ENCODE peak calls at places on chromosomes 6 and 20, in nine cellular contexts. Y, H, F, A, N, D, W, J and P are unnamed samples. For H3K9me3, the result is how much of the 10 kb centered on the place peaks cover.

GRCh38 chr20:57398231-57398821 is 7.1 kb downstream of the RBM38 start:
- DNase-seq in J (peak), W (peak), Y (no peak), F (peak), N (peak), H (peak), D (peak), A (no peak), P (peak)

GRCh38 chr20:47318027-47318595 is 38.4 kb downstream of the ZMYND8 start:
- DNase-seq in F (peak), W (no peak), H (no peak), A (peak), D (no peak), Y (no peak), J (no peak), N (peak), P (no peak)

GRCh38 chr20:44702776-44703175 is 12.4 kb upstream of the CCN5 start:
- DNase-seq in N (peak), Y (peak), F (peak), W (no peak), A (no peak), J (peak), H (peak), D (peak), P (no peak)

GRCh38 chr6:13886949-13887348 is 37.8 kb upstream of the RNF182 start:
- DNase-seq in D (no peak), F (no peak), H (no peak), J (no peak), A (no peak), Y (no peak), W (no peak), N (no peak), P (no peak)

GRCh38 chr6:136547336-136547735 is 2.9 kb downstream of the MAP7 start:
- DNase-seq in W (no peak), Y (no peak), H (no peak), A (no peak), D (no peak), F (no peak), J (no peak), N (no peak), P (no peak)

GRCh38 chr6:163198396-163198795 is 216.1 kb upstream of the QKI start:
- DNase-seq in H (no peak), W (no peak), A (no peak), J (no peak), F (no peak), N (no peak), D (no peak), Y (no peak), P (no peak)

GRCh38 chr20:50691585-50692552 is 527 bp upstream of the RIPOR3 start:
- DNase-seq in A (no peak), N (peak), F (no peak), Y (no peak), H (no peak), D (no peak), J (no peak), W (no peak), P (no peak)

GRCh38 chr6:137341721-137342195 is 122.6 kb upstream of the IFNGR1 start:
- DNase-seq in Y (peak), A (peak), N (no peak), J (no peak), W (peak), D (peak), H (peak), F (peak), P (peak)

GRCh38 chr20:37745553-37745952 is 51.7 kb downstream of the CTNNBL1 start:
- DNase-seq in N (no peak), D (peak), H (no peak), F (no peak), Y (no peak), J (no peak), W (peak), A (no peak), P (no peak)

GRCh38 chr6:158191769-158192168 is 23.6 kb downstream of the GTF2H5 start:
- DNase-seq in A (no peak), J (no peak), H (no peak), W (no peak), Y (no peak), D (no peak), F (no peak), N (no peak), P (no peak)

GRCh38 chr20:1164871-1165270 is 19.9 kb downstream of the TMEM74B start:
- DNase-seq in Y (no peak), N (no peak), J (no peak), D (no peak), H (no peak), A (no peak), F (no peak), W (no peak), P (no peak)

GRCh38 chr20:59746155-59746554 is 141.8 kb downstream of the PHACTR3 start:
- DNase-seq in Y (no peak), N (no peak), W (no peak), F (no peak), A (no peak), H (no peak), D (no peak), J (no peak), P (no peak)

GRCh38 chr20:59745716-59746115 is 141.4 kb downstream of the PHACTR3 start:
- DNase-seq in N (no peak), W (no peak), F (no peak), D (no peak), J (no peak), H (no peak), Y (no peak), A (no peak), P (no peak)

GRCh38 chr20:59743767-59744485 is 139.6 kb downstream of the PHACTR3 start:
- DNase-seq in W (no peak), A (peak), J (no peak), D (peak), F (peak), H (no peak), Y (no peak), N (no peak), P (no peak)

GRCh38 chr20:59745201-59745600 is 140.9 kb downstream of the PHACTR3 start:
- DNase-seq in N (no peak), Y (no peak), F (no peak), W (no peak), A (no peak), D (no peak), J (no peak), H (no peak), P (no peak)

DNA sequence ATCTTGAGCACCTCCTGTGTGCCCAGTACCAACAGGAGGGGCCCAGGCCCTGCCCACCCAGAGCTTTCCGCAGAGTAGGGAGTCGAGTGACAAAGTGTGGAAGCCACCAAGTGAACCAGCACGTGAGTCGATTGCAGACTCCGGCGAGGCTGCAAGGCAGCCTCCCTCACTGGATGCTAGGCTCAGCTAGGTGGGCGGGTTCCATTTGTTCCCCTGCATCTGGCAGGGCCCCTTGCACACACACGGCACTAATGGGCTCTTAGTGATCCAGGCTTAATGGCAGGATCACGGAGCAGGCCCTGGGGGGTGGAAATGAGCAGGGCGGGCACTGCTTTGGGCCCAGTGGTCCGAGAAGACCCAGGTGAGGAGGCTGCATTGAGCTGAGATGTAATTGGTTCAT is 140.4 kb downstream of the PHACTR3 start:
- DNase-seq in N (no peak), F (no peak), A (no peak), W (no peak), H (no peak), J (no peak), D (no peak), Y (no peak), P (no peak)
- H3K9me3 ChIP-seq in N (under half), F (under half), A (under half), W (under half), H (under half), J (under half), D (under half), Y (under half), P (under half)

GRCh38 chr6:39021779-39022178 is 26.8 kb upstream of the GLP1R start:
- DNase-seq in D (no peak), Y (no peak), W (no peak), N (no peak), F (no peak), J (no peak), A (no peak), H (no peak), P (no peak)

GRCh38 chr6:39020136-39020535 is 28.4 kb upstream of the GLP1R start:
- DNase-seq in H (no peak), J (no peak), D (no peak), N (no peak), W (no peak), F (no peak), A (no peak), Y (no peak), P (no peak)

GRCh38 chr6:39018103-39018502 is 30.5 kb upstream of the GLP1R start:
- DNase-seq in D (no peak), A (no peak), N (no peak), Y (no peak), J (no peak), H (no peak), W (no peak), F (no peak), P (no peak)

GRCh38 chr6:39017481-39017880 is 31.1 kb upstream of the GLP1R start:
- DNase-seq in Y (no peak), N (no peak), A (no peak), F (no peak), W (no peak), H (no peak), J (no peak), D (no peak), P (no peak)

GRCh38 chr6:39021041-39021440 is 27.5 kb upstream of the GLP1R start:
- DNase-seq in W (no peak), N (no peak), D (no peak), F (no peak), A (no peak), H (no peak), Y (no peak), J (no peak), P (no peak)
- H3K9me3 ChIP-seq in W (under half), N (under half), D (under half), F (under half), A (under half), H (under half), Y (under half), J (under half), P (under half)

GRCh38 chr6:161211380-161212035 is 62.4 kb downstream of the AGPAT4 start:
- DNase-seq in F (no peak), W (no peak), D (peak), Y (no peak), J (no peak), H (no peak), A (no peak), N (no peak), P (no peak)

GRCh38 chr6:161214722-161215121 is 59.1 kb downstream of the AGPAT4 start:
- DNase-seq in N (no peak), W (no peak), A (no peak), D (no peak), H (no peak), J (no peak), Y (no peak), F (no peak), P (no peak)

GRCh38 chr6:161212902-161213301 is 61.0 kb downstream of the AGPAT4 start:
- DNase-seq in N (no peak), Y (no peak), F (no peak), D (no peak), A (no peak), H (no peak), J (no peak), W (no peak), P (no peak)

GRCh38 chr6:161215193-161215592 is 58.7 kb downstream of the AGPAT4 start:
- DNase-seq in J (no peak), D (no peak), N (no peak), H (no peak), Y (no peak), F (no peak), A (no peak), W (no peak), P (no peak)

DNA sequence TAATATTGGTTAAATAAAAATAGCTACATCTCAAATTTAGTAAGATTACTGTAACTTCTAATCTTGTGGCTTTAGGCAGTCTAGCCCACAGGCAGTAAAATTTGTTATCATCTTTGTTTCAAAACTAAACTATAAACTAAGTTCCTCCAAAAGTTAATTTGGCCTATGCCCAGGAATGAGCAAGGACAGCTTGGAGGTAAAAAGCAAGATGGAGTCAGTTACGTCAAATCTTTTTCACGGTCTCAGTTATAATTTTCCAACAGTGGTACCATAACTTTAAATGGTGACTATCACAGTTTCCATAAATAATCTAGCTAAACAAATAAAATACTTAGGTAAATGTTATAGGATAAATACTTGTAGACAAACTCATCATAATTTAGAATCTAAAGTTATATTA is 63.0 kb downstream of the AGPAT4 start:
- DNase-seq in H (no peak), Y (no peak), N (no peak), D (no peak), J (no peak), A (no peak), F (no peak), W (no peak), P (no peak)
- H3K9me3 ChIP-seq in H (under half), Y (under half), N (under half), D (under half), J (under half), A (under half), F (under half), W (under half), P (under half)

DNA sequence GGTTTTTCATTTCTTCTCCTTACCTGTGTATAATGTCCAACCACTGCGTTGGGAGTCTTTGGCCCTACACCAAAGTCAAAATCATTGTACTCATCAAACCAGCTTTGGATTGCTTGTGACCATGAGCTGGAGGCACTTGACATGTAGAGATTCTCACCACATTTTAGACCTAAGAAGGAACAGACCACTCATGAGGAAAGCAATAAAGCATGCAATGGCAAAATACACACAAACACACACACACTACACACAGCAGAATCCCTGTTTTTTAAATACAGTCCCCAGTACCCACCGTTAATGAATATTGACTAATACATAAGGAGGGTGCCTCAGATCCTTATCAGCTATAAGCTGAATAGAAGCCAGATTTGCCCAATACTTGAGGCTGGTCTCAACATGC is 10.5 kb downstream of the CRISP3 start:
- DNase-seq in A (no peak), D (no peak), W (no peak), J (no peak), F (no peak), N (no peak), Y (no peak), H (no peak), P (no peak)
- H3K9me3 ChIP-seq in A (under half), D (under half), W (under half), J (under half), F (under half), N (under half), Y (under half), H (under half), P (under half)

DNA sequence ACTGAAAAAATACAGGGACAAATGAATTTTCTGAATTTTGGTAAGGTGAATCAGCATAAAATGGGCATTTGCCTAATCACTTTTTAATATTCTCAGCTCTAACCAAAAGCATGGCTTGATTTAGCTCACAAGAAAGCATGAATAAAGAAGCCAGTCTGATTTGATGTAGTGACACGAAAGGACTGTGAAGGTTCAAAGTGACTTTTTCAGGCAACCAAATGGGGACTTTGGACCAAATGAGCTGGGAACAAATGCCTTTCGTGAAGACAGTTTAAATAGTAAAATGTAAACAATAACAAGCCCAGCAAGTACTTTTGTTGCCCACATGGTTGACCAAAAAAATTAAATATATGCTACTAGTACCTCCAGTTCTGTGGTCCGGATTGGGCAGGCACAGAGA is 12.9 kb upstream of the CBLN4 start:
- DNase-seq in N (no peak), W (no peak), A (no peak), D (no peak), J (no peak), H (no peak), Y (no peak), F (no peak), P (no peak)
- H3K9me3 ChIP-seq in N (under half), W (under half), A (under half), D (under half), J (under half), H (under half), Y (under half), F (under half), P (under half)

DNA sequence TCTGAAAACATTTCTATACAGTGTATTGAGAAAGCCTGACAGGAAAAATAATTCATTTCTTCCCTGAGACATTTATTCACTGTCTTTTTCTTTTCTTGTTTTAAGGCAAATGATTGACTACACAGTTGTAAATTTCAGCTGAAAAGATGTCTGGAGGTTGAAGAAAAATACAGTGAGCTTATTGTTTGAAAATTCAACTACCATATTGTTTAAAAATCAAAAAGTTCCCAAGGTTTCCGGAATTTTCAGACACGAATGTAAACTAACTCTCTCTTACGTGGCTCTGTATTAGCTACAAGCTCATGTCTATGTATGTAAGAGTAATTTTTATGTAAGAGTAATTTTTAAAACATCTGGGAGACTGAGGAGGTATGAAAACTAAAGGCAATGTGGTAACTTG is 1.5 kb downstream of the PTGIS start:
- DNase-seq in W (no peak), N (no peak), J (no peak), F (no peak), D (no peak), A (no peak), H (no peak), Y (no peak), P (no peak)
- H3K9me3 ChIP-seq in W (under half), N (under half), J (under half), F (under half), D (under half), A (under half), H (under half), Y (under half), P (under half)

GRCh38 chr6:153856929-153857376 is 182.1 kb upstream of the OPRM1 start:
- DNase-seq in W (no peak), Y (no peak), J (no peak), A (no peak), H (peak), N (no peak), D (no peak), F (no peak), P (no peak)
- H3K9me3 ChIP-seq in W (under half), Y (under half), J (under half), A (under half), H (under half), N (under half), D (under half), F (under half), P (under half)